ENCODE peak calls at places on chromosomes 5 and 9, in five cellular contexts. G is BE2C, E is heart left ventricle, Q is Caco-2, P is spleen. A is an unnamed sample.

GRCh38 chr9:137411260-137411659 is 11.7 kb downstream of the EXD3 start:
- DNase-seq in G (no peak), E (no peak), Q (no peak), P (no peak), A (no peak)

GRCh38 chr9:89631381-89631780 is 26.6 kb downstream of the GADD45G start:
- DNase-seq in G (no peak), E (no peak), Q (no peak), P (peak), A (no peak)

GRCh38 chr5:6832994-6833393 is 119.8 kb downstream of the TENT4A start:
- DNase-seq in G (no peak), E (no peak), Q (no peak), P (no peak), A (no peak)

GRCh38 chr5:32833127-32833526 is 122.0 kb downstream of the NPR3 start:
- DNase-seq in G (no peak), E (no peak), Q (no peak), P (no peak), A (no peak)

GRCh38 chr5:31581498-31582099 is 49.5 kb downstream of the C5orf22 start:
- DNase-seq in G (peak), E (no peak), Q (no peak), P (no peak), A (peak)

GRCh38 chr5:160471761-160472160 is 50.1 kb downstream of the PTTG1 start:
- DNase-seq in G (no peak), E (no peak), Q (no peak), P (no peak), A (no peak)

GRCh38 chr5:122091942-122092600 is 14.0 kb upstream of the LOX start:
- DNase-seq in G (no peak), E (no peak), Q (no peak), P (no peak), A (peak)

GRCh38 chr9:128054090-128054489 is 13.0 kb downstream of the NAIF1 start:
- DNase-seq in G (no peak), E (no peak), Q (no peak), P (no peak), A (no peak)

GRCh38 chr5:66209350-66209749 is 65.2 kb downstream of the SREK1 start:
- DNase-seq in G (no peak), E (no peak), Q (peak), P (no peak), A (no peak)

GRCh38 chr9:126773004-126773607 is 31.7 kb upstream of the ZBTB43 start:
- DNase-seq in G (peak), E (no peak), Q (peak), P (no peak), A (no peak)

GRCh38 chr9:78001946-78002731 is 29.5 kb downstream of the GNAQ start:
- DNase-seq in G (peak), E (no peak), Q (no peak), P (no peak), A (peak)

GRCh38 chr9:34124103-34124502 is 2.4 kb downstream of the DCAF12 start:
- DNase-seq in G (no peak), E (no peak), Q (no peak), P (peak), A (no peak)

GRCh38 chr5:79284852-79285251 is 48.9 kb downstream of the JMY start:
- DNase-seq in G (no peak), E (no peak), Q (no peak), P (no peak), A (no peak)

GRCh38 chr5:126044111-126044668 is 379.0 kb upstream of the GRAMD2B start:
- DNase-seq in G (peak), E (peak), Q (no peak), P (no peak), A (peak)

GRCh38 chr5:101860563-101860962 is 435.5 kb downstream of the SLCO4C1 start:
- DNase-seq in G (no peak), E (no peak), Q (no peak), P (no peak), A (no peak)

GRCh38 chr5:94432499-94432898 is 185.9 kb downstream of the KIAA0825 start:
- DNase-seq in G (no peak), E (no peak), Q (no peak), P (no peak), A (peak)

GRCh38 chr5:150079655-150080461 is 6.5 kb downstream of the CSF1R start:
- DNase-seq in G (no peak), E (no peak), Q (no peak), P (no peak), A (no peak)

GRCh38 chr9:36772449-36773370 is 200.0 kb downstream of the MELK start:
- DNase-seq in G (no peak), E (no peak), Q (no peak), P (no peak), A (peak)

GRCh38 chr5:107153304-107153703 is 517.4 kb downstream of the EFNA5 start:
- DNase-seq in G (no peak), E (no peak), Q (no peak), P (no peak), A (no peak)

GRCh38 chr5:107155667-107156066 is 515.1 kb downstream of the EFNA5 start:
- DNase-seq in G (peak), E (no peak), Q (no peak), P (no peak), A (no peak)

GRCh38 chr5:107154598-107154997 is 516.1 kb downstream of the EFNA5 start:
- DNase-seq in G (no peak), E (no peak), Q (no peak), P (no peak), A (no peak)

DNA sequence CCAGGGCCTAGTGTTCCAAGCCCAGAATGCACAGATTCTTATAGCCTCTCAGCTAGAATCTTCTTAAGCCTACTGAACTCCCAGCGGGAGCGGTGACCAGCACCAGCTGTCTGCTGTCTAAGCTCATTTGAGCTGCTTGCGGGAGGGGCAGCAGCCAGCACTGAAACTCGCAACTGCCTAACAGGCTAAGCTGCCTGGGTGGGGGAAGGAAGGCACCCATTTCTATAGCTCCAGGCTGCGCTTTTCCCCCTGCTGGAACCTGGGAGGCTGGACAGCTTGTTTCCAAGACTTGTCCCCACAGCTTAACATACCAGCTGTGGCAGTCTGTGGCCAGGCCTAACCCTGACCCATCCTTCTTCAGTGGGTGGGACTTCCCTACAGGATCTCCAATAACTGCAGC is 512.9 kb downstream of the EFNA5 start:
- DNase-seq in G (peak), E (no peak), Q (no peak), P (no peak), A (no peak)
- TF ChIP-seq CTCF in G (no peak), E (no peak), Q (no peak), P (no peak), A (no peak)

GRCh38 chr9:113350338-113350672 is 964 bp downstream of the BSPRY start:
- DNase-seq in G (peak), E (no peak), Q (no peak), P (no peak), A (no peak)
- H3K4me3 ChIP-seq in G (no peak), E (peak), Q (peak), P (peak), A (no peak)

DNA sequence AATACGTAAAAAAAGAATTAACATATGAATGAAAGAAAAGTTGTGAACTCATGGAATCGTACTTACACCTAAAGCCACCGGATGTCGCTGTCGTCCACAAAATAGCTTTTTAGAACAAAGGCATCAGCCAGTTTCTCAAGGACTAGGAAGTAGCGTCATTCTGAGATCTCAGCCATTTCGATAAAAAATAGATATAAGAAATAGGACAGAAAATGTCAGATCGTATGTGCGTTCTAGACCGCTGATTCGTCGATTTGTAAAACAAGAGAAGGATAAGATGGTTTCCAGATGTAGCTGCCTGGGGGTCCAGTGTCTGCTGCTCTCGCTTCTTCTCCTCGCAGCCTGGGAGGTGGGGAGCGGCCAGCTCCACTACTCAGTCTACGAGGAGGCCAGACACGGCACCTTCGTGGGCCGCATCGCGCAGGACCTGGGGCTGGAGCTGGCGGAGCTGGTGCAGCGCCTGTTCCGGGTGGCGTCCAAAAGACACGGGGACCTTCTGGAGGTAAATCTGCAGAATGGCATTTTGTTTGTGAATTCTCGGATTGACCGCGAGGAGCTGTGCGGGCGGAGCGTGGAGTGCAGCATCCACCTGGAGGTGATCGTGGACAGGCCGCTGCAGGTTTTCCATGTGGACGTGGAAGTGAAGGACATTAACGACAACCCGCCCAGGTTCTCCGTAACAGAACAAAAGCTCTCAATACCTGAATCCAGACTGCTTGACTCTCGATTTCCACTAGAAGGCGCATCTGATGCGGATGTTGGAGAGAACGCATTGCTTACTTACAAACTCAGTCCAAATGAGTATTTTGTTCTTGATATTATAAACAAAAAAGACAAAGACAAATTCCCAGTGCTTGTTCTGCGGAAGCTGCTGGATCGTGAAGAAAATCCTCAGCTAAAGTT is at the start of gene PCDHA10:
- DNase-seq in G (peak), E (no peak), Q (no peak), P (no peak), A (peak)
- TF ChIP-seq CTCF in G (peak), E (no peak), Q (no peak), P (no peak), A (no peak)

DNA sequence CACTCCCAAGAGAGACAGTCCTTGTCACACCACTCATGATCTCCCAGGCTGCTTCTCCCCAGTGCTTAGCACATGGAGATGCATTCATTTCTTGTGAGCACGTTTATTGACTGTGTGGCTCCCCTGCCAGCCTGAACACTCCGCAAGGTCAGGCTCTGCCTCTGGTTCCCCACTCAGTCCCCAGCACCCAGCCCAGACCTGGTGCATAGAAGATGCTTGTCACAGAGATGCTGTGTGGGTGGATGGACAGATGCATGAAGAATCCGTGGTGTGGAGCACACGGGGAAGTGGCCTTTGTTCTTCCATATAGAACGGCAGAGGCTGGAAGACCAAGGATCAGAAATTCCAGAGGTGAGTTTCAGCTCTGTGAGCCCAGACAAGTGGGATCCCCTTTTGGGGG is 13.8 kb upstream of the CRB2 start:
- DNase-seq in G (no peak), E (no peak), Q (no peak), P (no peak), A (no peak)
- H3K4me3 ChIP-seq in G (no peak), E (no peak), Q (no peak), P (no peak), A (no peak)

GRCh38 chr5:39948867-39949468 is 524.2 kb upstream of the DAB2 start:
- DNase-seq in G (peak), E (peak), Q (peak), P (no peak), A (peak)
- TF ChIP-seq CTCF in G (peak), E (peak), Q (peak), P (peak), A (peak)

GRCh38 chr5:142011572-142012185 is 1.1 kb downstream of the GNPDA1 start:
- DNase-seq in G (no peak), E (no peak), Q (no peak), P (no peak), A (no peak)
- H3K4me3 ChIP-seq in G (peak), E (peak), Q (no peak), P (no peak), A (peak)

GRCh38 chr5:9288234-9288633 is 257.6 kb downstream of the SEMA5A start:
- DNase-seq in G (no peak), E (peak), Q (no peak), P (no peak), A (no peak)
- TF ChIP-seq CTCF in G (no peak), E (peak), Q (no peak), P (no peak), A (no peak)

DNA sequence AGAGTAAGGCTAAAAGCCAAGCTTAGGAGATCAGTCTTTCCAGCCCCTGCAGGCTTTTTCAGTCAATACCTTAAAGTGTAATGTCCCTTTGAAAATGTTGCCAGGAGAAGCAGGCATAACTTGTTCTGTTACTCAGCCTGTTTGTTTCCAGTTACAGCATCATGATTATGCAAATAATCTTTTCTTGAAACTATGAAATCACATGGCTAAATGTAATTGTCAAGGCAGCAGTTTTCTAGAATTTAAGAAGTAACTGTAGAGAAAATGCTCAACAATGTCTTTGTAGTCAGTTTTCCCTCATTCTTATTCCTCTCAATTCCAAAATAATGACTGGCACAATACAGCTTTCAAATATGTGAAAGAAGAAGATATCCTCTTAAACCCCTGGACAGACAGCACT is 1.9 kb upstream of the GPR107 start:
- DNase-seq in G (no peak), E (no peak), Q (no peak), P (no peak), A (no peak)
- H3K4me3 ChIP-seq in G (no peak), E (no peak), Q (no peak), P (no peak), A (no peak)

DNA sequence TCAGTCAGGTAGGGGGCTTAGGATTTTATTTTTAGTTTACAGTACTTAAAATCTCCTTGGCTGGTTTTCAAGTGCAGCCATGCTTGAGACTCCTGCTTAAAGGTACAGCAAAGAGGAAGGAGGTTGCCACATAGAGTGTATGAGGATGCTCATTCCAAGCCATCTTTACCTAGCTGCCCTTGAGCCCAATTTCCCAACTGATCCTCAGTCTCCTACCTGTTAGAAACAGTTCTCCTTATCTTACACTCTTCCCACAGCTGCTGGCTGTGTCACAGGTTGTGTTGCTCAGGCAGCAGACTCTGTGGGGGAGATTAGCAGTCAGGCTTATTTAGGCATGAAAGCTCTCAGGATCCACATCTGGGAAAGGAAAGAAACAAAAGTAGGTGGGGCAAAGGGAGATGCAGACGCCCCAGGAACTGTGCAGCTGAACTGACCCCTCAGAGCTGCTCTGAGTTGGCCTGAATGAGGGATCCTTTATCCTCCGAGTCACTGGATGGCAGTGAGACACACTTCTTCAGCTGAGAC is 95.1 kb downstream of the NMUR2 start:
- DNase-seq in G (no peak), E (no peak), Q (no peak), P (no peak), A (no peak)
- TF ChIP-seq CTCF in G (no peak), E (no peak), Q (no peak), P (no peak), A (no peak)

GRCh38 chr5:4866817-4867216 is 273.3 kb upstream of the ADAMTS16 start:
- DNase-seq in G (no peak), E (no peak), Q (no peak), P (no peak), A (no peak)

GRCh38 chr5:4859489-4860211 is 280.5 kb upstream of the ADAMTS16 start:
- DNase-seq in G (no peak), E (no peak), Q (no peak), P (no peak), A (no peak)

GRCh38 chr5:4866131-4866659 is 273.9 kb upstream of the ADAMTS16 start:
- DNase-seq in G (no peak), E (no peak), Q (no peak), P (no peak), A (no peak)

GRCh38 chr5:4857761-4858160 is 282.4 kb upstream of the ADAMTS16 start:
- DNase-seq in G (no peak), E (no peak), Q (no peak), P (no peak), A (no peak)

DNA sequence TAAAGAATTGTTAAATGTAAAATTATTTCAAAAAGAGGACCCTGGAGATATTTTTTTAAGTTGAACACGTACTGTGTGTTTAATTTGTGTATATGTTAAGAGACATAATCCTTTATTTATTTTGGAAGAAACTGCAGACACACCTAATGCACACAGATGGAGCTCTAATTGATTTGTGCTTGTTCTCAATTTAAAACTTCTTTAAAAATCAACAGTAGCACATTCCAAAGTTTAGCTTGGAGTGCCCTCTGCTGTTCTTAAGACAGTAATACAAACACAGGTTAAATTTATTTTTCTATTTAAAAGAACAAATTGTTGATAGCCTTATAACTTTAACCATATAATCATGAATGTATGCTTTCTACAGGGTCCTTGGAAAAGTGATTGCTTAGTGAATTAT is 277.6 kb upstream of the ADAMTS16 start:
- DNase-seq in G (no peak), E (no peak), Q (no peak), P (no peak), A (peak)
- H3K4me3 ChIP-seq in G (no peak), E (no peak), Q (no peak), P (no peak), A (no peak)